ENCODE peak calls at places on chromosome 9, in five cellular contexts. One of them, this sample, is unnamed.

GRCh38 chr9:126684345-126684744 is 70.6 kb downstream of the LMX1B start:
- DNase-seq in EH: no peak
- DNase-seq in A549: no peak
- DNase-seq in GM18507: no peak
- DNase-seq in iPS DF 6.9: no peak
- DNase-seq in this sample: no peak

GRCh38 chr9:30075451-30076199 is 2308.8 kb upstream of the ACO1 start:
- DNase-seq in EH: no peak
- DNase-seq in iPS DF 6.9: no peak
- DNase-seq in GM18507: no peak
- DNase-seq in A549: peak
- DNase-seq in this sample: peak

GRCh38 chr9:106860731-106861584 is 2.0 kb upstream of the ZNF462 start:
- DNase-seq in iPS DF 6.9: peak
- DNase-seq in GM18507: no peak
- DNase-seq in EH: peak
- DNase-seq in A549: peak
- DNase-seq in this sample: peak

GRCh38 chr9:114417511-114417910 is 29.7 kb upstream of the AKNA start:
- DNase-seq in iPS DF 6.9: no peak
- DNase-seq in GM18507: no peak
- DNase-seq in A549: no peak
- DNase-seq in EH: peak
- DNase-seq in this sample: peak

GRCh38 chr9:71306134-71306533 is 184.7 kb upstream of the TRPM3 start:
- DNase-seq in A549: no peak
- DNase-seq in iPS DF 6.9: no peak
- DNase-seq in GM18507: no peak
- DNase-seq in EH: no peak
- DNase-seq in this sample: no peak

GRCh38 chr9:105280730-105281129 is 36.3 kb downstream of the SLC44A1 start:
- DNase-seq in A549: peak
- DNase-seq in GM18507: no peak
- DNase-seq in iPS DF 6.9: no peak
- DNase-seq in EH: peak
- DNase-seq in this sample: peak

GRCh38 chr9:133460405-133461175 is 812 bp downstream of the CACFD1 start:
- DNase-seq in EH: no peak
- DNase-seq in A549: peak
- DNase-seq in GM18507: no peak
- DNase-seq in iPS DF 6.9: no peak
- DNase-seq in this sample: peak

GRCh38 chr9:120902824-120903608 is 23.6 kb downstream of the TRAF1 start:
- DNase-seq in GM18507: no peak
- DNase-seq in EH: no peak
- DNase-seq in iPS DF 6.9: no peak
- DNase-seq in A549: no peak
- DNase-seq in this sample: no peak

GRCh38 chr9:123336455-123336854 is 19.5 kb upstream of the CRB2 start:
- DNase-seq in EH: no peak
- DNase-seq in GM18507: no peak
- DNase-seq in iPS DF 6.9: no peak
- DNase-seq in A549: no peak
- DNase-seq in this sample: no peak

GRCh38 chr9:134486127-134486995 is 155.2 kb upstream of the COL5A1 start:
- DNase-seq in EH: no peak
- DNase-seq in iPS DF 6.9: no peak
- DNase-seq in A549: no peak
- DNase-seq in GM18507: no peak
- DNase-seq in this sample: no peak

GRCh38 chr9:126569036-126569435 is 44.7 kb upstream of the LMX1B start:
- DNase-seq in iPS DF 6.9: no peak
- DNase-seq in EH: peak
- DNase-seq in GM18507: no peak
- DNase-seq in A549: peak
- DNase-seq in this sample: peak

GRCh38 chr9:64128572-64128971 is 1156.4 kb downstream of the FOXD4L5 start:
- DNase-seq in GM18507: no peak
- DNase-seq in EH: no peak
- DNase-seq in A549: peak
- DNase-seq in iPS DF 6.9: no peak
- DNase-seq in this sample: no peak

GRCh38 chr9:126833020-126833419 is 27.4 kb upstream of the ZBTB34 start:
- DNase-seq in GM18507: no peak
- DNase-seq in A549: no peak
- DNase-seq in EH: no peak
- DNase-seq in iPS DF 6.9: no peak
- DNase-seq in this sample: no peak

GRCh38 chr9:133340916-133341315 is 4.9 kb upstream of the SURF6 start:
- DNase-seq in A549: no peak
- DNase-seq in GM18507: no peak
- DNase-seq in EH: no peak
- DNase-seq in iPS DF 6.9: no peak
- DNase-seq in this sample: no peak

GRCh38 chr9:130003943-130004552 is 38.9 kb downstream of the FNBP1 start:
- DNase-seq in iPS DF 6.9: no peak
- DNase-seq in A549: no peak
- DNase-seq in EH: no peak
- DNase-seq in GM18507: no peak
- DNase-seq in this sample: no peak

GRCh38 chr9:2407450-2407849 is 214.1 kb upstream of the VLDLR start:
- DNase-seq in A549: no peak
- DNase-seq in EH: no peak
- DNase-seq in iPS DF 6.9: no peak
- DNase-seq in GM18507: no peak
- DNase-seq in this sample: no peak

GRCh38 chr9:136476369-136477150 is 6.3 kb downstream of the SEC16A start:
- DNase-seq in GM18507: no peak
- DNase-seq in EH: no peak
- DNase-seq in iPS DF 6.9: no peak
- DNase-seq in A549: no peak
- DNase-seq in this sample: no peak

GRCh38 chr9:134476942-134477335 is 150.7 kb downstream of the RXRA start:
- DNase-seq in A549: no peak
- DNase-seq in iPS DF 6.9: no peak
- DNase-seq in GM18507: no peak
- DNase-seq in EH: no peak
- DNase-seq in this sample: no peak

GRCh38 chr9:26329974-26330373 is 562.6 kb downstream of the CAAP1 start:
- DNase-seq in iPS DF 6.9: no peak
- DNase-seq in A549: no peak
- DNase-seq in EH: no peak
- DNase-seq in GM18507: no peak
- DNase-seq in this sample: no peak

GRCh38 chr9:18791074-18791473 is 241.9 kb downstream of the SAXO1 start:
- DNase-seq in A549: peak
- DNase-seq in iPS DF 6.9: peak
- DNase-seq in GM18507: no peak
- DNase-seq in EH: no peak
- DNase-seq in this sample: peak

GRCh38 chr9:7970666-7971335 is 171.2 kb upstream of the DMAC1 start:
- DNase-seq in GM18507: no peak
- DNase-seq in iPS DF 6.9: no peak
- DNase-seq in EH: no peak
- DNase-seq in A549: no peak
- DNase-seq in this sample: no peak

GRCh38 chr9:137437691-137438590 is 3.2 kb downstream of the ENTPD8 start:
- DNase-seq in A549: no peak
- DNase-seq in EH: no peak
- DNase-seq in GM18507: no peak
- DNase-seq in iPS DF 6.9: no peak
- DNase-seq in this sample: no peak

GRCh38 chr9:131233556-131233955 is 42.8 kb downstream of the FAM78A start:
- DNase-seq in EH: no peak
- DNase-seq in A549: no peak
- DNase-seq in GM18507: no peak
- DNase-seq in iPS DF 6.9: no peak
- DNase-seq in this sample: no peak

GRCh38 chr9:36204906-36205547 is 14.3 kb downstream of the CLTA start:
- DNase-seq in A549: peak
- DNase-seq in iPS DF 6.9: no peak
- DNase-seq in GM18507: no peak
- DNase-seq in EH: no peak
- DNase-seq in this sample: no peak

GRCh38 chr9:79621916-79622575 is 50.3 kb downstream of the TLE4 start:
- DNase-seq in iPS DF 6.9: no peak
- DNase-seq in EH: peak
- DNase-seq in A549: no peak
- DNase-seq in GM18507: no peak
- DNase-seq in this sample: no peak

GRCh38 chr9:95044731-95045508 is 272.6 kb downstream of the FANCC start:
- DNase-seq in EH: peak
- DNase-seq in A549: peak
- DNase-seq in GM18507: no peak
- DNase-seq in iPS DF 6.9: peak
- DNase-seq in this sample: no peak

GRCh38 chr9:131111186-131111853 is 14.1 kb upstream of the NUP214 start:
- DNase-seq in EH: no peak
- DNase-seq in iPS DF 6.9: no peak
- DNase-seq in GM18507: no peak
- DNase-seq in A549: no peak
- DNase-seq in this sample: peak

This sample was measured in RPMI7951.